ENCODE peak calls at places on chromosomes 3 and 15, in five cellular contexts. Q is activated naive CD8-positive, alpha-beta T cell treated with anti-CD3 and anti-CD28 coated beads, Interleukin-2, amount 50 U/mL, for 24 hours; O is tibial nerve; E is A549; A is ELR. Z is an unnamed sample.

GRCh38 chr15:70936326-70936725 is 43.7 kb downstream of the LRRC49 start:
- DNase-seq in Q (no peak), O (no peak), E (no peak), A (no peak), Z (peak)

GRCh38 chr3:138474163-138474562 is 39.7 kb downstream of the ESYT3 start:
- DNase-seq in Q (no peak), O (no peak), E (no peak), A (no peak), Z (no peak)

GRCh38 chr15:98792117-98792516 is 143.8 kb downstream of the IGF1R start:
- DNase-seq in Q (no peak), O (no peak), E (no peak), A (no peak), Z (no peak)

GRCh38 chr3:194300936-194301335 is 50.2 kb downstream of the CPN2 start:
- DNase-seq in Q (no peak), O (no peak), E (no peak), A (no peak), Z (no peak)

GRCh38 chr15:72092691-72093090 is 25.3 kb downstream of the MYO9A start:
- DNase-seq in Q (no peak), O (no peak), E (no peak), A (no peak), Z (no peak)

GRCh38 chr15:79886119-79886518 is 10.7 kb downstream of the MTHFS start:
- DNase-seq in Q (no peak), O (no peak), E (no peak), A (no peak), Z (no peak)

GRCh38 chr3:145776782-145777408 is 384.1 kb downstream of the PLOD2 start:
- DNase-seq in Q (peak), O (peak), E (peak), A (peak), Z (peak)

GRCh38 chr15:96977886-96978285 is 647.4 kb downstream of the NR2F2 start:
- DNase-seq in Q (no peak), O (no peak), E (no peak), A (no peak), Z (no peak)

GRCh38 chr3:113594066-113594465 is 61.7 kb downstream of the SIDT1 start:
- DNase-seq in Q (no peak), O (no peak), E (no peak), A (no peak), Z (no peak)

GRCh38 chr15:41276821-41277220 is 45.8 kb downstream of the CHP1 start:
- DNase-seq in Q (no peak), O (no peak), E (no peak), A (no peak), Z (no peak)

GRCh38 chr15:31397851-31398661 is 71.4 kb downstream of the KLF13 start:
- DNase-seq in Q (peak), O (no peak), E (no peak), A (no peak), Z (peak)

GRCh38 chr15:62262305-62262941 is 97.3 kb upstream of the C2CD4B start:
- DNase-seq in Q (no peak), O (no peak), E (no peak), A (no peak), Z (no peak)

GRCh38 chr3:16500093-16500492 is 13.4 kb downstream of the RFTN1 start:
- DNase-seq in Q (no peak), O (no peak), E (no peak), A (no peak), Z (no peak)

GRCh38 chr3:138774529-138775253 is 60.0 kb downstream of the PIK3CB start:
- DNase-seq in Q (no peak), O (peak), E (peak), A (peak), Z (peak)

GRCh38 chr15:68152342-68152741 is 52.8 kb downstream of the CALML4 start:
- DNase-seq in Q (no peak), O (no peak), E (no peak), A (no peak), Z (no peak)

GRCh38 chr3:119323401-119324107 is 29.4 kb downstream of the ARHGAP31 start:
- DNase-seq in Q (no peak), O (no peak), E (no peak), A (no peak), Z (peak)

GRCh38 chr15:75674366-75674765 is 26.7 kb downstream of the SNX33 start:
- DNase-seq in Q (no peak), O (no peak), E (no peak), A (no peak), Z (no peak)

GRCh38 chr15:91849749-91850161 is 3.8 kb upstream of the SLCO3A1 start:
- DNase-seq in Q (peak), O (no peak), E (peak), A (peak), Z (no peak)

GRCh38 chr15:55589297-55589696 is 1.2 kb upstream of the PYGO1 start:
- DNase-seq in Q (no peak), O (no peak), E (no peak), A (peak), Z (no peak)